ENCODE peak calls at places on chromosomes 3 and 15, in six cellular contexts. One of them, this sample, is unnamed.
A peak's percentile ranks its signal among the peaks of the same experiment; 100 is the strongest.

GRCh38 chr3:184322731-184323487 is 8.5 kb downstream of the EIF4G1 start:
- DNase-seq in naive thymus-derived CD8-positive, alpha-beta T cell: no peak
- DNase-seq in substantia nigra: no peak
- DNase-seq in renal cortical epithelial cell: no peak
- DNase-seq in EL: no peak
- DNase-seq in HS-27A: no peak
- DNase-seq in this sample: no peak

GRCh38 chr15:89112341-89112971 is 24.2 kb downstream of the ABHD2 start:
- DNase-seq in EL: peak; percentile 51
- DNase-seq in substantia nigra: no peak
- DNase-seq in renal cortical epithelial cell: peak; percentile 84
- DNase-seq in naive thymus-derived CD8-positive, alpha-beta T cell: no peak
- DNase-seq in HS-27A: no peak
- DNase-seq in this sample: no peak

GRCh38 chr3:190321789-190322603 is at the start of gene CLDN1:
- DNase-seq in renal cortical epithelial cell: no peak
- DNase-seq in substantia nigra: peak; percentile 18
- DNase-seq in EL: peak; percentile 81
- DNase-seq in naive thymus-derived CD8-positive, alpha-beta T cell: peak; percentile 72
- DNase-seq in HS-27A: no peak
- DNase-seq in this sample: peak; percentile 83

GRCh38 chr3:33919312-33919711 is 120.9 kb downstream of the PDCD6IP start:
- DNase-seq in substantia nigra: no peak
- DNase-seq in renal cortical epithelial cell: no peak
- DNase-seq in HS-27A: no peak
- DNase-seq in EL: no peak
- DNase-seq in naive thymus-derived CD8-positive, alpha-beta T cell: no peak
- DNase-seq in this sample: no peak

GRCh38 chr15:76979331-76979925 is 15.5 kb upstream of the PSTPIP1 start:
- DNase-seq in substantia nigra: no peak
- DNase-seq in HS-27A: no peak
- DNase-seq in renal cortical epithelial cell: no peak
- DNase-seq in EL: no peak
- DNase-seq in naive thymus-derived CD8-positive, alpha-beta T cell: no peak
- DNase-seq in this sample: no peak

GRCh38 chr3:58144478-58145142 is 66.2 kb downstream of the DNASE1L3 start:
- DNase-seq in naive thymus-derived CD8-positive, alpha-beta T cell: no peak
- DNase-seq in renal cortical epithelial cell: no peak
- DNase-seq in EL: no peak
- DNase-seq in HS-27A: no peak
- DNase-seq in substantia nigra: no peak
- DNase-seq in this sample: no peak

GRCh38 chr15:23069496-23070166 is 30.3 kb upstream of the TUBGCP5 start:
- DNase-seq in naive thymus-derived CD8-positive, alpha-beta T cell: no peak
- DNase-seq in substantia nigra: no peak
- DNase-seq in HS-27A: no peak
- DNase-seq in renal cortical epithelial cell: no peak
- DNase-seq in EL: no peak
- DNase-seq in this sample: no peak

GRCh38 chr15:70767668-70768067 is 4.3 kb upstream of the UACA start:
- DNase-seq in naive thymus-derived CD8-positive, alpha-beta T cell: no peak
- DNase-seq in substantia nigra: no peak
- DNase-seq in renal cortical epithelial cell: no peak
- DNase-seq in EL: no peak
- DNase-seq in HS-27A: no peak
- DNase-seq in this sample: no peak

GRCh38 chr3:105610473-105610872 is 243.8 kb downstream of the ALCAM start:
- DNase-seq in substantia nigra: no peak
- DNase-seq in HS-27A: no peak
- DNase-seq in EL: no peak
- DNase-seq in renal cortical epithelial cell: no peak
- DNase-seq in naive thymus-derived CD8-positive, alpha-beta T cell: no peak
- DNase-seq in this sample: no peak

GRCh38 chr15:87722941-87723691 is 533.4 kb downstream of the NTRK3 start:
- DNase-seq in EL: no peak
- DNase-seq in substantia nigra: no peak
- DNase-seq in HS-27A: no peak
- DNase-seq in renal cortical epithelial cell: no peak
- DNase-seq in naive thymus-derived CD8-positive, alpha-beta T cell: no peak
- DNase-seq in this sample: peak; percentile 91

GRCh38 chr3:120155108-120155507 is 60.9 kb upstream of the GSK3B start:
- DNase-seq in HS-27A: no peak
- DNase-seq in EL: no peak
- DNase-seq in renal cortical epithelial cell: no peak
- DNase-seq in naive thymus-derived CD8-positive, alpha-beta T cell: no peak
- DNase-seq in substantia nigra: no peak
- DNase-seq in this sample: no peak

GRCh38 chr3:86990734-86991481 is at the start of gene VGLL3:
- DNase-seq in EL: peak; percentile 92
- DNase-seq in naive thymus-derived CD8-positive, alpha-beta T cell: no peak
- DNase-seq in renal cortical epithelial cell: no peak
- DNase-seq in HS-27A: peak; percentile 82
- DNase-seq in substantia nigra: no peak
- DNase-seq in this sample: peak; percentile 29

GRCh38 chr15:29470311-29470710 is 200.7 kb upstream of the NSMCE3 start:
- DNase-seq in substantia nigra: no peak
- DNase-seq in renal cortical epithelial cell: no peak
- DNase-seq in HS-27A: no peak
- DNase-seq in EL: no peak
- DNase-seq in naive thymus-derived CD8-positive, alpha-beta T cell: no peak
- DNase-seq in this sample: no peak

GRCh38 chr3:100073555-100074307 is 40.6 kb downstream of the FILIP1L start:
- DNase-seq in EL: peak; percentile 91
- DNase-seq in naive thymus-derived CD8-positive, alpha-beta T cell: no peak
- DNase-seq in substantia nigra: no peak
- DNase-seq in renal cortical epithelial cell: no peak
- DNase-seq in HS-27A: no peak
- DNase-seq in this sample: no peak

GRCh38 chr15:63800245-63800644 is 33.5 kb downstream of the HERC1 start:
- DNase-seq in substantia nigra: no peak
- DNase-seq in renal cortical epithelial cell: no peak
- DNase-seq in HS-27A: no peak
- DNase-seq in naive thymus-derived CD8-positive, alpha-beta T cell: no peak
- DNase-seq in EL: no peak
- DNase-seq in this sample: no peak

GRCh38 chr3:58047806-58048205 is 39.6 kb downstream of the FLNB start:
- DNase-seq in substantia nigra: no peak
- DNase-seq in renal cortical epithelial cell: peak; percentile 73
- DNase-seq in HS-27A: peak; percentile 96
- DNase-seq in EL: peak; percentile 98
- DNase-seq in naive thymus-derived CD8-positive, alpha-beta T cell: no peak
- DNase-seq in this sample: no peak

GRCh38 chr15:40266828-40267304 is 16.0 kb downstream of the ANKRD63 start:
- DNase-seq in HS-27A: peak; percentile 77
- DNase-seq in substantia nigra: no peak
- DNase-seq in renal cortical epithelial cell: peak; percentile 80
- DNase-seq in naive thymus-derived CD8-positive, alpha-beta T cell: no peak
- DNase-seq in EL: peak; percentile 94
- DNase-seq in this sample: peak; percentile 53

GRCh38 chr3:108662141-108662738 is 72.7 kb downstream of the DZIP3 start:
- DNase-seq in EL: peak; percentile 60
- DNase-seq in naive thymus-derived CD8-positive, alpha-beta T cell: peak; percentile 43
- DNase-seq in renal cortical epithelial cell: peak; percentile 78
- DNase-seq in substantia nigra: no peak
- DNase-seq in HS-27A: peak; percentile 20
- DNase-seq in this sample: peak; percentile 51

GRCh38 chr15:41487376-41487775 is 6.3 kb upstream of the ITPKA start:
- DNase-seq in HS-27A: no peak
- DNase-seq in naive thymus-derived CD8-positive, alpha-beta T cell: no peak
- DNase-seq in substantia nigra: no peak
- DNase-seq in renal cortical epithelial cell: no peak
- DNase-seq in EL: no peak
- DNase-seq in this sample: no peak

GRCh38 chr3:196164576-196164975 is 46.6 kb downstream of the ZDHHC19 start:
- DNase-seq in substantia nigra: no peak
- DNase-seq in renal cortical epithelial cell: no peak
- DNase-seq in EL: no peak
- DNase-seq in naive thymus-derived CD8-positive, alpha-beta T cell: no peak
- DNase-seq in HS-27A: no peak
- DNase-seq in this sample: no peak

GRCh38 chr3:133838916-133839800 is 33.5 kb downstream of the SRPRB start:
- DNase-seq in renal cortical epithelial cell: no peak
- DNase-seq in substantia nigra: no peak
- DNase-seq in naive thymus-derived CD8-positive, alpha-beta T cell: no peak
- DNase-seq in HS-27A: no peak
- DNase-seq in EL: no peak
- DNase-seq in this sample: no peak

GRCh38 chr15:57640935-57641682 is 49.4 kb downstream of the MYZAP start:
- DNase-seq in renal cortical epithelial cell: peak; percentile 64
- DNase-seq in HS-27A: no peak
- DNase-seq in naive thymus-derived CD8-positive, alpha-beta T cell: no peak
- DNase-seq in EL: peak; percentile 39
- DNase-seq in substantia nigra: peak; percentile 4
- DNase-seq in this sample: peak; percentile 38

GRCh38 chr3:166296179-166296783 is 459.1 kb upstream of the BCHE start:
- DNase-seq in EL: no peak
- DNase-seq in HS-27A: no peak
- DNase-seq in renal cortical epithelial cell: no peak
- DNase-seq in naive thymus-derived CD8-positive, alpha-beta T cell: no peak
- DNase-seq in substantia nigra: no peak
- DNase-seq in this sample: no peak

GRCh38 chr3:183554377-183554776 is 1.1 kb downstream of the KLHL6 start:
- DNase-seq in naive thymus-derived CD8-positive, alpha-beta T cell: no peak
- DNase-seq in HS-27A: no peak
- DNase-seq in EL: no peak
- DNase-seq in renal cortical epithelial cell: no peak
- DNase-seq in substantia nigra: no peak
- DNase-seq in this sample: no peak

GRCh38 chr3:191329654-191330308 is 545 bp downstream of the UTS2B start:
- DNase-seq in renal cortical epithelial cell: peak; percentile 42
- DNase-seq in EL: peak; percentile 63
- DNase-seq in substantia nigra: peak; percentile 41
- DNase-seq in naive thymus-derived CD8-positive, alpha-beta T cell: no peak
- DNase-seq in HS-27A: no peak
- DNase-seq in this sample: peak; percentile 58

GRCh38 chr15:78065973-78066946 is 11.3 kb downstream of the TBC1D2B start:
- DNase-seq in EL: no peak
- DNase-seq in substantia nigra: no peak
- DNase-seq in renal cortical epithelial cell: peak; percentile 70
- DNase-seq in naive thymus-derived CD8-positive, alpha-beta T cell: no peak
- DNase-seq in HS-27A: no peak
- DNase-seq in this sample: no peak

GRCh38 chr15:77983091-77983707 is 94.3 kb downstream of the TBC1D2B start:
- DNase-seq in EL: no peak
- DNase-seq in substantia nigra: no peak
- DNase-seq in naive thymus-derived CD8-positive, alpha-beta T cell: no peak
- DNase-seq in renal cortical epithelial cell: no peak
- DNase-seq in HS-27A: no peak
- DNase-seq in this sample: no peak

GRCh38 chr3:7977245-7978103 is 524.1 kb upstream of the LMCD1 start:
- DNase-seq in naive thymus-derived CD8-positive, alpha-beta T cell: no peak
- DNase-seq in HS-27A: no peak
- DNase-seq in EL: peak; percentile 1
- DNase-seq in substantia nigra: no peak
- DNase-seq in renal cortical epithelial cell: peak; percentile 74
- DNase-seq in this sample: peak; percentile 64

GRCh38 chr3:187370051-187370450 is 1.9 kb downstream of the RTP4 start:
- DNase-seq in EL: no peak
- DNase-seq in renal cortical epithelial cell: no peak
- DNase-seq in HS-27A: no peak
- DNase-seq in naive thymus-derived CD8-positive, alpha-beta T cell: no peak
- DNase-seq in substantia nigra: no peak
- DNase-seq in this sample: no peak

GRCh38 chr15:23038741-23039150 is 623 bp downstream of the TUBGCP5 start:
- DNase-seq in naive thymus-derived CD8-positive, alpha-beta T cell: no peak
- DNase-seq in substantia nigra: no peak
- DNase-seq in EL: peak; percentile 57
- DNase-seq in renal cortical epithelial cell: peak; percentile 42
- DNase-seq in HS-27A: peak; percentile 39
- DNase-seq in this sample: no peak

GRCh38 chr15:78312956-78313355 is 13.5 kb upstream of the SKIC8 start:
- DNase-seq in EL: no peak
- DNase-seq in substantia nigra: no peak
- DNase-seq in renal cortical epithelial cell: no peak
- DNase-seq in naive thymus-derived CD8-positive, alpha-beta T cell: no peak
- DNase-seq in HS-27A: no peak
- DNase-seq in this sample: no peak

GRCh38 chr15:95932676-95933075 is 397.8 kb upstream of the NR2F2 start:
- DNase-seq in naive thymus-derived CD8-positive, alpha-beta T cell: no peak
- DNase-seq in HS-27A: peak; percentile 82
- DNase-seq in renal cortical epithelial cell: peak; percentile 54
- DNase-seq in substantia nigra: no peak
- DNase-seq in EL: peak; percentile 95
- DNase-seq in this sample: no peak

GRCh38 chr15:74170845-74171578 is 2.5 kb upstream of the ISLR start:
- DNase-seq in renal cortical epithelial cell: no peak
- DNase-seq in substantia nigra: no peak
- DNase-seq in EL: no peak
- DNase-seq in HS-27A: no peak
- DNase-seq in naive thymus-derived CD8-positive, alpha-beta T cell: peak; percentile 9
- DNase-seq in this sample: peak; percentile 23

GRCh38 chr3:8952130-8952529 is 11.1 kb downstream of the RAD18 start:
- DNase-seq in EL: peak; percentile 19
- DNase-seq in substantia nigra: no peak
- DNase-seq in renal cortical epithelial cell: no peak
- DNase-seq in naive thymus-derived CD8-positive, alpha-beta T cell: no peak
- DNase-seq in HS-27A: no peak
- DNase-seq in this sample: no peak

GRCh38 chr3:146306024-146306423 is 55.1 kb upstream of the PLSCR4 start:
- DNase-seq in EL: no peak
- DNase-seq in renal cortical epithelial cell: no peak
- DNase-seq in substantia nigra: no peak
- DNase-seq in naive thymus-derived CD8-positive, alpha-beta T cell: no peak
- DNase-seq in HS-27A: no peak
- DNase-seq in this sample: no peak

GRCh38 chr3:111949712-111950111 is 29.1 kb upstream of the ABHD10 start:
- DNase-seq in renal cortical epithelial cell: no peak
- DNase-seq in HS-27A: no peak
- DNase-seq in EL: no peak
- DNase-seq in naive thymus-derived CD8-positive, alpha-beta T cell: no peak
- DNase-seq in substantia nigra: no peak
- DNase-seq in this sample: no peak

GRCh38 chr15:68149059-68149458 is 56.1 kb downstream of the CALML4 start:
- DNase-seq in renal cortical epithelial cell: peak; percentile 49
- DNase-seq in naive thymus-derived CD8-positive, alpha-beta T cell: no peak
- DNase-seq in EL: peak; percentile 82
- DNase-seq in substantia nigra: no peak
- DNase-seq in HS-27A: peak; percentile 72
- DNase-seq in this sample: no peak

GRCh38 chr3:32316319-32316718 is 75.3 kb upstream of the CMTM7 start:
- DNase-seq in EL: no peak
- DNase-seq in HS-27A: no peak
- DNase-seq in renal cortical epithelial cell: peak; percentile 74
- DNase-seq in substantia nigra: no peak
- DNase-seq in naive thymus-derived CD8-positive, alpha-beta T cell: no peak
- DNase-seq in this sample: no peak

GRCh38 chr15:100081454-100081853 is 260.3 kb downstream of the ADAMTS17 start:
- DNase-seq in EL: no peak
- DNase-seq in substantia nigra: no peak
- DNase-seq in renal cortical epithelial cell: no peak
- DNase-seq in naive thymus-derived CD8-positive, alpha-beta T cell: no peak
- DNase-seq in HS-27A: no peak
- DNase-seq in this sample: no peak

GRCh38 chr3:71847794-71848193 is 62.8 kb upstream of the PROK2 start:
- DNase-seq in EL: no peak
- DNase-seq in HS-27A: no peak
- DNase-seq in substantia nigra: no peak
- DNase-seq in naive thymus-derived CD8-positive, alpha-beta T cell: no peak
- DNase-seq in renal cortical epithelial cell: no peak
- DNase-seq in this sample: peak; percentile 35

This sample was measured in BE2C.